ENCODE peak calls at places on chromosomes 5 and 9, in nine cellular contexts. One of them, this sample, is unnamed.

GRCh38 chr9:136777359-136777758 is 13.0 kb upstream of the LCN15 start:
- DNase-seq in esophagus squamous epithelium: no peak
- DNase-seq in HFF-Myc: no peak
- DNase-seq in lower lobe of right lung: peak; percentile 14
- DNase-seq in ovary: no peak
- DNase-seq in stomach: no peak
- DNase-seq in uterus: no peak
- DNase-seq in AG04449: no peak
- DNase-seq in NB4: no peak
- DNase-seq in this sample: no peak

GRCh38 chr5:102901821-102902448 is 146.8 kb downstream of the PAM start:
- DNase-seq in esophagus squamous epithelium: no peak
- DNase-seq in HFF-Myc: no peak
- DNase-seq in lower lobe of right lung: no peak
- DNase-seq in ovary: no peak
- DNase-seq in stomach: no peak
- DNase-seq in uterus: no peak
- DNase-seq in AG04449: no peak
- DNase-seq in NB4: no peak
- DNase-seq in this sample: no peak

GRCh38 chr9:6632516-6633328 is 12.8 kb downstream of the GLDC start:
- DNase-seq in esophagus squamous epithelium: no peak
- DNase-seq in HFF-Myc: no peak
- DNase-seq in lower lobe of right lung: no peak
- DNase-seq in ovary: no peak
- DNase-seq in stomach: no peak
- DNase-seq in uterus: no peak
- DNase-seq in AG04449: no peak
- DNase-seq in NB4: no peak
- DNase-seq in this sample: no peak

GRCh38 chr5:67215592-67216471 is 19.2 kb upstream of the CD180 start:
- DNase-seq in esophagus squamous epithelium: peak; percentile 55
- DNase-seq in HFF-Myc: no peak
- DNase-seq in lower lobe of right lung: peak; percentile 93
- DNase-seq in ovary: peak; percentile 69
- DNase-seq in stomach: peak; percentile 87
- DNase-seq in uterus: peak; percentile 42
- DNase-seq in AG04449: no peak
- DNase-seq in NB4: peak; percentile 72
- DNase-seq in this sample: peak; percentile 86

GRCh38 chr5:135033026-135033861 is 784 bp downstream of the PITX1 start:
- DNase-seq in esophagus squamous epithelium: no peak
- DNase-seq in HFF-Myc: no peak
- DNase-seq in lower lobe of right lung: peak; percentile 45
- DNase-seq in ovary: peak; percentile 51
- DNase-seq in stomach: peak; percentile 43
- DNase-seq in uterus: no peak
- DNase-seq in AG04449: no peak
- DNase-seq in NB4: peak; percentile 73
- DNase-seq in this sample: no peak

GRCh38 chr9:86891091-86891490 is 56.2 kb downstream of the GAS1 start:
- DNase-seq in esophagus squamous epithelium: no peak
- DNase-seq in HFF-Myc: peak; percentile 44
- DNase-seq in lower lobe of right lung: no peak
- DNase-seq in ovary: no peak
- DNase-seq in stomach: no peak
- DNase-seq in uterus: no peak
- DNase-seq in AG04449: no peak
- DNase-seq in NB4: no peak
- DNase-seq in this sample: no peak

GRCh38 chr9:114652776-114653555 is 4.6 kb downstream of the TEX53 start:
- DNase-seq in esophagus squamous epithelium: no peak
- DNase-seq in HFF-Myc: no peak
- DNase-seq in lower lobe of right lung: no peak
- DNase-seq in ovary: no peak
- DNase-seq in stomach: no peak
- DNase-seq in uterus: no peak
- DNase-seq in AG04449: no peak
- DNase-seq in NB4: no peak
- DNase-seq in this sample: no peak

GRCh38 chr9:131650254-131650653 is 89.6 kb downstream of the RAPGEF1 start:
- DNase-seq in esophagus squamous epithelium: no peak
- DNase-seq in HFF-Myc: no peak
- DNase-seq in lower lobe of right lung: peak; percentile 71
- DNase-seq in ovary: no peak
- DNase-seq in stomach: no peak
- DNase-seq in uterus: no peak
- DNase-seq in AG04449: no peak
- DNase-seq in NB4: peak; percentile 51
- DNase-seq in this sample: peak; percentile 90

GRCh38 chr5:28249771-28250415 is 1211.5 kb upstream of the CDH9 start:
- DNase-seq in esophagus squamous epithelium: no peak
- DNase-seq in HFF-Myc: no peak
- DNase-seq in lower lobe of right lung: no peak
- DNase-seq in ovary: no peak
- DNase-seq in stomach: no peak
- DNase-seq in uterus: no peak
- DNase-seq in AG04449: no peak
- DNase-seq in NB4: no peak
- DNase-seq in this sample: no peak

GRCh38 chr5:138927979-138928378 is 52.8 kb upstream of the LRRTM2 start:
- DNase-seq in esophagus squamous epithelium: no peak
- DNase-seq in HFF-Myc: no peak
- DNase-seq in lower lobe of right lung: no peak
- DNase-seq in ovary: peak; percentile 72
- DNase-seq in stomach: peak; percentile 84
- DNase-seq in uterus: no peak
- DNase-seq in AG04449: no peak
- DNase-seq in NB4: no peak
- DNase-seq in this sample: no peak

GRCh38 chr5:98763001-98763630 is 10.3 kb upstream of the RGMB start:
- DNase-seq in esophagus squamous epithelium: no peak
- DNase-seq in HFF-Myc: no peak
- DNase-seq in lower lobe of right lung: no peak
- DNase-seq in ovary: no peak
- DNase-seq in stomach: no peak
- DNase-seq in uterus: no peak
- DNase-seq in AG04449: peak; percentile 91
- DNase-seq in NB4: no peak
- DNase-seq in this sample: no peak

GRCh38 chr9:75672478-75672877 is 218.0 kb upstream of the PCSK5 start:
- DNase-seq in esophagus squamous epithelium: no peak
- DNase-seq in HFF-Myc: no peak
- DNase-seq in lower lobe of right lung: no peak
- DNase-seq in ovary: no peak
- DNase-seq in stomach: no peak
- DNase-seq in uterus: no peak
- DNase-seq in AG04449: no peak
- DNase-seq in NB4: no peak
- DNase-seq in this sample: no peak

GRCh38 chr9:12958279-12958678 is 183.5 kb downstream of the LURAP1L start:
- DNase-seq in esophagus squamous epithelium: no peak
- DNase-seq in HFF-Myc: no peak
- DNase-seq in lower lobe of right lung: no peak
- DNase-seq in ovary: no peak
- DNase-seq in stomach: no peak
- DNase-seq in uterus: no peak
- DNase-seq in AG04449: no peak
- DNase-seq in NB4: no peak
- DNase-seq in this sample: no peak

GRCh38 chr9:12956805-12957204 is 182.0 kb downstream of the LURAP1L start:
- DNase-seq in esophagus squamous epithelium: no peak
- DNase-seq in HFF-Myc: no peak
- DNase-seq in lower lobe of right lung: no peak
- DNase-seq in ovary: no peak
- DNase-seq in stomach: no peak
- DNase-seq in uterus: no peak
- DNase-seq in AG04449: no peak
- DNase-seq in NB4: no peak
- DNase-seq in this sample: no peak

GRCh38 chr9:12956261-12956660 is 181.4 kb downstream of the LURAP1L start:
- DNase-seq in esophagus squamous epithelium: no peak
- DNase-seq in HFF-Myc: no peak
- DNase-seq in lower lobe of right lung: no peak
- DNase-seq in ovary: no peak
- DNase-seq in stomach: no peak
- DNase-seq in uterus: no peak
- DNase-seq in AG04449: no peak
- DNase-seq in NB4: no peak
- DNase-seq in this sample: no peak

GRCh38 chr9:12961276-12961809 is 186.5 kb downstream of the LURAP1L start:
- DNase-seq in esophagus squamous epithelium: no peak
- DNase-seq in HFF-Myc: no peak
- DNase-seq in lower lobe of right lung: no peak
- DNase-seq in ovary: no peak
- DNase-seq in stomach: no peak
- DNase-seq in uterus: no peak
- DNase-seq in AG04449: no peak
- DNase-seq in NB4: no peak
- DNase-seq in this sample: no peak

GRCh38 chr9:12958708-12959107 is 183.9 kb downstream of the LURAP1L start:
- DNase-seq in esophagus squamous epithelium: no peak
- DNase-seq in HFF-Myc: no peak
- DNase-seq in lower lobe of right lung: no peak
- DNase-seq in ovary: no peak
- DNase-seq in stomach: no peak
- DNase-seq in uterus: no peak
- DNase-seq in AG04449: no peak
- DNase-seq in NB4: no peak
- DNase-seq in this sample: no peak
- H3K4me3 ChIP-seq in esophagus squamous epithelium: no peak overlapping the region
- H3K4me3 ChIP-seq in HFF-Myc: no peak overlapping the region
- H3K4me3 ChIP-seq in lower lobe of right lung: no peak overlapping the region
- H3K4me3 ChIP-seq in ovary: no peak overlapping the region
- H3K4me3 ChIP-seq in stomach: no peak overlapping the region
- H3K4me3 ChIP-seq in uterus: no peak overlapping the region
- H3K4me3 ChIP-seq in AG04449: no peak overlapping the region
- H3K4me3 ChIP-seq in NB4: no peak overlapping the region
- H3K4me3 ChIP-seq in this sample: no peak overlapping the region

GRCh38 chr5:177390363-177391300 is 6.4 kb downstream of the SLC34A1 start:
- DNase-seq in esophagus squamous epithelium: no peak
- DNase-seq in HFF-Myc: peak; percentile 77
- DNase-seq in lower lobe of right lung: peak; percentile 84
- DNase-seq in ovary: peak; percentile 83
- DNase-seq in stomach: peak; percentile 89
- DNase-seq in uterus: peak; percentile 81
- DNase-seq in AG04449: no peak
- DNase-seq in NB4: peak; percentile 86
- DNase-seq in this sample: peak; percentile 89
- H3K4me3 ChIP-seq in esophagus squamous epithelium: no peak overlapping the region
- H3K4me3 ChIP-seq in HFF-Myc: no peak overlapping the region
- H3K4me3 ChIP-seq in lower lobe of right lung: no peak overlapping the region
- H3K4me3 ChIP-seq in ovary: no peak overlapping the region
- H3K4me3 ChIP-seq in stomach: no peak overlapping the region
- H3K4me3 ChIP-seq in uterus: no peak overlapping the region
- H3K4me3 ChIP-seq in AG04449: no peak overlapping the region
- H3K4me3 ChIP-seq in NB4: no peak overlapping the region
- H3K4me3 ChIP-seq in this sample: no peak overlapping the region

DNA sequence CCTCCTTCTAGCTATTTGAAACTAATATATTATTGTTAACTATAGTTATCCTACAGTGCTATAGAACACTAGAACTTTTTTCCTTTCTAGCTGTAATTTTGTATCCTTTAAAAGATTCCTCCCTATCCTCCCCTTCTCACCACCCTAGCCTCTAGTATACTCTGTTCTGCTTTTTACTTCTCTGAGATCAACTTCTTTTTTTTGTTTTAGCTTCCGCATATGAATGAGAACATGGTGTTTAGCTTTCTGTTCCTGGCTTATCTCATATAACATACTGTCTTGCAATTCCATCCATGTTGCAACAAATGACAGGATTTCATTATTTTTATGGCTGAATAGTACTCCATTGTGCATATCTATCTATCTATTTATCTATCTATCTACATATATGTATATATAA is 126.0 kb upstream of the MAN2A1 start:
- DNase-seq in esophagus squamous epithelium: no peak
- DNase-seq in HFF-Myc: no peak
- DNase-seq in lower lobe of right lung: no peak
- DNase-seq in ovary: no peak
- DNase-seq in stomach: no peak
- DNase-seq in uterus: no peak
- DNase-seq in AG04449: no peak
- DNase-seq in NB4: no peak
- DNase-seq in this sample: no peak
- H3K4me3 ChIP-seq in esophagus squamous epithelium: no peak overlapping the region
- H3K4me3 ChIP-seq in HFF-Myc: no peak overlapping the region
- H3K4me3 ChIP-seq in lower lobe of right lung: no peak overlapping the region
- H3K4me3 ChIP-seq in ovary: no peak overlapping the region
- H3K4me3 ChIP-seq in stomach: no peak overlapping the region
- H3K4me3 ChIP-seq in uterus: no peak overlapping the region
- H3K4me3 ChIP-seq in AG04449: no peak overlapping the region
- H3K4me3 ChIP-seq in NB4: no peak overlapping the region
- H3K4me3 ChIP-seq in this sample: no peak overlapping the region

DNA sequence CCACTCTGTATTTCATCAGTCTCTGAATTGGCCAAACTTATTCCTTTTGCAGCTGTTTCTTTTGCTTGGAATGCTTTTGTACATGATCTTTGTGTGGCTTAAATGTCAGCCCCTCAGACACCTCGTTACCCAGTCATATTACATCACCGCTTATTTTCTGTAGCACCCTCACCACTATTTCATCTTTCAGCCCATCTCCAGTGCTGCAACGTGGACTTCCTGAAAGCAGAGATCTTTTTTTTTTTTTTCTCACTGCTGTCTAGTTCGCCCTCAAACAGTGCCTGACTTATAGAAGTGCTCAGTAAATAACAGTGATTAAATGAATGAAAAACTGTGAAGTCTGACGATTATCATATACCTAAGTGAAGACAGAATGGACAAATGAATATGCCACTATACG is 835 bp downstream of the SRA1 start:
- DNase-seq in esophagus squamous epithelium: no peak
- DNase-seq in HFF-Myc: no peak
- DNase-seq in lower lobe of right lung: no peak
- DNase-seq in ovary: no peak
- DNase-seq in stomach: no peak
- DNase-seq in uterus: no peak
- DNase-seq in AG04449: no peak
- DNase-seq in NB4: peak; percentile 59
- DNase-seq in this sample: no peak
- H3K4me3 ChIP-seq in esophagus squamous epithelium: peak overlapping the region; percentile 50
- H3K4me3 ChIP-seq in HFF-Myc: peak overlapping the region; percentile 69
- H3K4me3 ChIP-seq in lower lobe of right lung: peak overlapping the region; percentile 66
- H3K4me3 ChIP-seq in ovary: peak overlapping the region; percentile 89
- H3K4me3 ChIP-seq in stomach: peak overlapping the region; percentile 73
- H3K4me3 ChIP-seq in uterus: peak overlapping the region; percentile 78
- H3K4me3 ChIP-seq in AG04449: peak overlapping the region; percentile 86
- H3K4me3 ChIP-seq in NB4: peak overlapping the region; percentile 91
- H3K4me3 ChIP-seq in this sample: peak overlapping the region; percentile 76

GRCh38 chr9:14591411-14591810 is 101.8 kb downstream of the ZDHHC21 start:
- DNase-seq in esophagus squamous epithelium: no peak
- DNase-seq in HFF-Myc: no peak
- DNase-seq in lower lobe of right lung: no peak
- DNase-seq in ovary: no peak
- DNase-seq in stomach: no peak
- DNase-seq in uterus: no peak
- DNase-seq in AG04449: no peak
- DNase-seq in NB4: no peak
- DNase-seq in this sample: no peak
- H3K4me3 ChIP-seq in esophagus squamous epithelium: no peak overlapping the region
- H3K4me3 ChIP-seq in HFF-Myc: no peak overlapping the region
- H3K4me3 ChIP-seq in lower lobe of right lung: no peak overlapping the region
- H3K4me3 ChIP-seq in ovary: no peak overlapping the region
- H3K4me3 ChIP-seq in stomach: no peak overlapping the region
- H3K4me3 ChIP-seq in uterus: no peak overlapping the region
- H3K4me3 ChIP-seq in AG04449: no peak overlapping the region
- H3K4me3 ChIP-seq in NB4: no peak overlapping the region
- H3K4me3 ChIP-seq in this sample: no peak overlapping the region

This sample was measured in suprapubic skin.